ENCODE peak calls at places on chromosome 21, in eight cellular contexts. O, N, H, C, F, Y, Q and I are unnamed samples.

GRCh38 chr21:38567577-38568360 is 69.5 kb upstream of the ERG start:
- DNase-seq in O (peak; percentile 40), N (no peak), H (no peak), C (no peak), F (no peak), Y (peak; percentile 18), Q (no peak), I (no peak)

GRCh38 chr21:46667735-46668380 is 32.4 kb downstream of the PRMT2 start:
- DNase-seq in O (peak; percentile 58), N (no peak), H (peak; percentile 34), C (no peak), F (no peak), Y (peak; percentile 30), Q (no peak), I (peak; percentile 29)

GRCh38 chr21:34593954-34594531 is 20.9 kb downstream of the RCAN1 start:
- DNase-seq in O (no peak), N (peak; percentile 90), H (no peak), C (no peak), F (no peak), Y (no peak), Q (no peak), I (peak; percentile 85)

GRCh38 chr21:40685121-40685630 is 161.8 kb downstream of the DSCAM start:
- DNase-seq in O (no peak), N (no peak), H (no peak), C (no peak), F (no peak), Y (no peak), Q (no peak), I (no peak)

GRCh38 chr21:20627594-20627993 is 370.6 kb upstream of the NCAM2 start:
- DNase-seq in O (no peak), N (no peak), H (no peak), C (no peak), F (no peak), Y (no peak), Q (no peak), I (no peak)

GRCh38 chr21:41170442-41170841 is 2.5 kb downstream of the BACE2 start:
- DNase-seq in O (peak; percentile 57), N (peak; percentile 34), H (no peak), C (no peak), F (no peak), Y (peak; percentile 51), Q (no peak), I (peak; percentile 51)

GRCh38 chr21:39923441-39923840 is 56.2 kb downstream of the PCP4 start:
- DNase-seq in O (no peak), N (no peak), H (no peak), C (no peak), F (no peak), Y (no peak), Q (no peak), I (no peak)

GRCh38 chr21:45381036-45381787 is 23.8 kb upstream of the COL18A1 start:
- DNase-seq in O (no peak), N (no peak), H (no peak), C (no peak), F (no peak), Y (no peak), Q (no peak), I (no peak)

GRCh38 chr21:45950740-45951515 is 30.6 kb upstream of the COL6A1 start:
- DNase-seq in O (peak; percentile 81), N (no peak), H (peak; percentile 68), C (no peak), F (no peak), Y (peak; percentile 81), Q (no peak), I (no peak)

GRCh38 chr21:44974676-44975075 is 34.8 kb downstream of the SLX9 start:
- DNase-seq in O (no peak), N (no peak), H (no peak), C (no peak), F (no peak), Y (no peak), Q (no peak), I (no peak)

GRCh38 chr21:45557611-45558043 is 15.4 kb upstream of the SLC19A1 start:
- DNase-seq in O (no peak), N (no peak), H (no peak), C (no peak), F (no peak), Y (no peak), Q (no peak), I (no peak)

GRCh38 chr21:15430577-15430976 is 299.2 kb upstream of the USP25 start:
- DNase-seq in O (peak; percentile 58), N (no peak), H (no peak), C (no peak), F (no peak), Y (peak; percentile 49), Q (no peak), I (no peak)

GRCh38 chr21:38438476-38438893 is 59.8 kb downstream of the ERG start:
- DNase-seq in O (peak; percentile 98), N (peak; percentile 13), H (no peak), C (no peak), F (no peak), Y (peak; percentile 98), Q (no peak), I (peak; percentile 90)

GRCh38 chr21:15539376-15539775 is 190.4 kb upstream of the USP25 start:
- DNase-seq in O (no peak), N (no peak), H (no peak), C (no peak), F (no peak), Y (no peak), Q (no peak), I (no peak)

GRCh38 chr21:29376556-29376955 is 77.8 kb downstream of the BACH1 start:
- DNase-seq in O (peak; percentile 34), N (no peak), H (peak; percentile 47), C (peak; percentile 1), F (no peak), Y (peak; percentile 28), Q (no peak), I (peak; percentile 40)

GRCh38 chr21:42161957-42162681 is 56.8 kb upstream of the ABCG1 start:
- DNase-seq in O (no peak), N (no peak), H (no peak), C (peak; percentile 7), F (no peak), Y (no peak), Q (no peak), I (no peak)

GRCh38 chr21:14830307-14830706 is 234.5 kb downstream of the NRIP1 start:
- DNase-seq in O (no peak), N (no peak), H (no peak), C (no peak), F (no peak), Y (no peak), Q (no peak), I (no peak)

GRCh38 chr21:33033094-33033951 is 7.6 kb downstream of the OLIG2 start:
- DNase-seq in O (no peak), N (no peak), H (no peak), C (no peak), F (no peak), Y (no peak), Q (no peak), I (no peak)

GRCh38 chr21:27534211-27534610 is 567.3 kb upstream of the ADAMTS5 start:
- DNase-seq in O (no peak), N (no peak), H (no peak), C (no peak), F (no peak), Y (no peak), Q (no peak), I (no peak)

GRCh38 chr21:45769239-45769758 is 125.8 kb downstream of the PCBP3 start:
- DNase-seq in O (no peak), N (no peak), H (no peak), C (no peak), F (no peak), Y (no peak), Q (no peak), I (no peak)

GRCh38 chr21:27555996-27556395 is 589.1 kb upstream of the ADAMTS5 start:
- DNase-seq in O (peak; percentile 51), N (no peak), H (no peak), C (no peak), F (no peak), Y (no peak), Q (no peak), I (no peak)

GRCh38 chr21:39313042-39313456 is 383 bp downstream of the BRWD1 start:
- DNase-seq in O (no peak), N (no peak), H (no peak), C (peak; percentile 31), F (no peak), Y (peak; percentile 7), Q (peak; percentile 15), I (peak; percentile 31)

GRCh38 chr21:32712043-32712442 is 15.8 kb downstream of the SYNJ1 start:
- DNase-seq in O (no peak), N (no peak), H (no peak), C (no peak), F (no peak), Y (no peak), Q (no peak), I (no peak)

GRCh38 chr21:45588086-45588825 is 46.0 kb upstream of the SLC19A1 start:
- DNase-seq in O (no peak), N (no peak), H (no peak), C (no peak), F (no peak), Y (no peak), Q (no peak), I (no peak)

GRCh38 chr21:42097274-42097673 is 26.2 kb downstream of the UMODL1 start:
- DNase-seq in O (no peak), N (peak; percentile 25), H (no peak), C (no peak), F (no peak), Y (no peak), Q (no peak), I (peak; percentile 54)

GRCh38 chr21:37561941-37562919 is 195.7 kb downstream of the DYRK1A start:
- DNase-seq in O (no peak), N (no peak), H (no peak), C (no peak), F (no peak), Y (no peak), Q (no peak), I (no peak)

GRCh38 chr21:38259665-38260064 is 2.9 kb downstream of the KCNJ15 start:
- DNase-seq in O (no peak), N (no peak), H (no peak), C (no peak), F (no peak), Y (no peak), Q (no peak), I (no peak)

GRCh38 chr21:32624726-32625125 is 12.5 kb upstream of the CFAP298 start:
- DNase-seq in O (peak; percentile 29), N (no peak), H (no peak), C (no peak), F (no peak), Y (peak; percentile 17), Q (no peak), I (no peak)

GRCh38 chr21:26845066-26845749 is at the start of gene ADAMTS1:
- DNase-seq in O (peak; percentile 96), N (no peak), H (peak; percentile 88), C (no peak), F (peak; percentile 77), Y (peak; percentile 97), Q (peak; percentile 85), I (peak; percentile 71)

GRCh38 chr21:29704719-29705118 is 235.1 kb downstream of the GRIK1 start:
- DNase-seq in O (peak; percentile 8), N (no peak), H (no peak), C (no peak), F (no peak), Y (peak; percentile 28), Q (no peak), I (no peak)

GRCh38 chr21:32347887-32348450 is 44.8 kb downstream of the URB1 start:
- DNase-seq in O (no peak), N (no peak), H (no peak), C (no peak), F (no peak), Y (no peak), Q (no peak), I (no peak)

GRCh38 chr21:39123375-39123774 is 59.9 kb downstream of the PSMG1 start:
- DNase-seq in O (no peak), N (no peak), H (no peak), C (no peak), F (no peak), Y (no peak), Q (no peak), I (no peak)